ENCODE peak calls at places on chromosome 3, in six cellular contexts. N, Q, E, Z, V and Y are unnamed samples.

GRCh38 chr3:43120937-43121336 is 15.1 kb upstream of the POMGNT2 start:
- DNase-seq in Z (no peak), V (no peak), E (no peak), N (no peak), Q (no peak), Y (no peak)

GRCh38 chr3:139937674-139938279 is 2.8 kb downstream of the CLSTN2 start:
- DNase-seq in Q (no peak), Z (peak), N (no peak), E (no peak), V (peak), Y (peak)

GRCh38 chr3:40120816-40121215 is 188.7 kb upstream of the EIF1B start:
- DNase-seq in N (no peak), E (no peak), V (no peak), Z (no peak), Q (no peak), Y (no peak)

GRCh38 chr3:5095879-5096278 is 26.2 kb upstream of the ARL8B start:
- DNase-seq in Q (no peak), N (no peak), V (no peak), Z (no peak), E (no peak), Y (no peak)

GRCh38 chr3:156516284-156516683 is 38.6 kb downstream of the SSR3 start:
- DNase-seq in V (no peak), N (no peak), Q (no peak), E (no peak), Z (no peak), Y (no peak)

GRCh38 chr3:195102609-195103467 is 168.1 kb downstream of the XXYLT1 start:
- DNase-seq in Q (no peak), V (no peak), Z (peak), E (no peak), N (no peak), Y (peak)

GRCh38 chr3:154182322-154182922 is 61.2 kb downstream of the ARHGEF26 start:
- DNase-seq in V (peak), Q (no peak), E (no peak), N (no peak), Z (no peak), Y (no peak)

GRCh38 chr3:36700537-36701248 is 63.7 kb downstream of the DCLK3 start:
- DNase-seq in N (no peak), Q (no peak), V (peak), E (peak), Z (peak), Y (no peak)

GRCh38 chr3:72448858-72449257 is 399.4 kb downstream of the SHQ1 start:
- DNase-seq in Z (no peak), V (no peak), N (no peak), Q (no peak), E (no peak), Y (no peak)

GRCh38 chr3:171614318-171614967 is 154.2 kb upstream of the TNIK start:
- DNase-seq in N (no peak), Z (no peak), Q (no peak), V (no peak), E (peak), Y (no peak)

GRCh38 chr3:14757153-14757700 is 61.5 kb upstream of the FGD5 start:
- DNase-seq in N (no peak), V (no peak), E (no peak), Z (no peak), Q (no peak), Y (no peak)

GRCh38 chr3:61570813-61571212 is 9.4 kb downstream of the PTPRG start:
- DNase-seq in V (no peak), Z (no peak), Q (no peak), E (no peak), N (no peak), Y (no peak)

GRCh38 chr3:197406266-197406665 is 107.9 kb upstream of the DLG1 start:
- DNase-seq in V (no peak), N (no peak), Q (no peak), E (no peak), Z (no peak), Y (no peak)

GRCh38 chr3:132659370-132660055 is at the start of gene ACAD11:
- DNase-seq in V (peak), Z (peak), N (peak), Q (no peak), E (peak), Y (no peak)

GRCh38 chr3:127915115-127915936 is at the start of gene KBTBD12:
- DNase-seq in N (no peak), V (no peak), Q (no peak), E (no peak), Z (peak), Y (no peak)

GRCh38 chr3:10303105-10303504 is 10.4 kb upstream of the GHRL start:
- DNase-seq in E (no peak), Q (no peak), N (no peak), V (no peak), Z (no peak), Y (no peak)

GRCh38 chr3:81465510-81465909 is 295.9 kb downstream of the GBE1 start:
- DNase-seq in Q (no peak), E (no peak), Z (no peak), N (no peak), V (no peak), Y (no peak)

GRCh38 chr3:55127565-55127964 is 199.7 kb upstream of the LRTM1 start:
- DNase-seq in N (no peak), V (no peak), Z (no peak), E (no peak), Q (no peak), Y (no peak)

GRCh38 chr3:23174426-23175039 is 28.6 kb upstream of the UBE2E2 start:
- DNase-seq in E (no peak), N (no peak), Z (no peak), V (no peak), Q (no peak), Y (no peak)

GRCh38 chr3:140501770-140502364 is 176.0 kb upstream of the TRIM42 start:
- DNase-seq in V (no peak), E (no peak), Q (no peak), Z (no peak), N (no peak), Y (no peak)

GRCh38 chr3:48688737-48689075 is 3.0 kb upstream of the NCKIPSD start:
- DNase-seq in E (no peak), Q (no peak), V (no peak), Z (no peak), N (no peak), Y (no peak)

GRCh38 chr3:52298147-52299098 is 10.8 kb downstream of the GLYCTK start:
- DNase-seq in N (no peak), E (no peak), Q (no peak), V (no peak), Z (no peak), Y (no peak)

GRCh38 chr3:45958333-45958791 is 15.1 kb downstream of the CXCR6 start:
- DNase-seq in Z (no peak), N (no peak), V (no peak), Q (no peak), E (no peak), Y (peak)

GRCh38 chr3:183198939-183199338 is 36.4 kb upstream of the LAMP3 start:
- DNase-seq in V (no peak), Q (no peak), N (no peak), E (no peak), Z (no peak), Y (no peak)

GRCh38 chr3:139689122-139689521 is 11.3 kb upstream of the NMNAT3 start:
- DNase-seq in E (no peak), Q (no peak), Z (no peak), N (no peak), V (peak), Y (no peak)

GRCh38 chr3:195080571-195081141 is 190.3 kb downstream of the XXYLT1 start:
- DNase-seq in Z (no peak), E (no peak), Q (no peak), V (no peak), N (no peak), Y (no peak)

GRCh38 chr3:52237659-52238172 is 1.2 kb downstream of the TWF2 start:
- DNase-seq in Z (peak), E (no peak), V (no peak), Q (no peak), N (no peak), Y (peak)

GRCh38 chr3:39146083-39146501 is 7.3 kb downstream of the CSRNP1 start:
- DNase-seq in E (no peak), Z (peak), Q (no peak), V (no peak), N (no peak), Y (no peak)